ENCODE peak calls at places on chromosomes 3 and 15, in eight cellular contexts. O, S, X, P, F, H, U and B are unnamed samples.

GRCh38 chr15:68658151-68658550 is 79.4 kb downstream of the CORO2B start:
- DNase-seq in H (no peak), S (no peak), X (peak), O (no peak), U (peak), F (no peak), P (no peak), B (no peak)

GRCh38 chr3:21752749-21753347 is 1.8 kb upstream of the ZNF385D start:
- DNase-seq in H (no peak), U (no peak), X (no peak), S (no peak), F (peak), P (no peak), O (peak), B (no peak)

GRCh38 chr3:178778579-178778978 is 242.3 kb downstream of the KCNMB2 start:
- DNase-seq in P (no peak), S (no peak), X (no peak), F (no peak), O (no peak), U (no peak), H (no peak), B (no peak)

GRCh38 chr15:90143176-90143655 is 40.9 kb upstream of the IDH2 start:
- DNase-seq in F (peak), S (peak), H (peak), U (peak), P (peak), X (peak), O (peak), B (peak)

GRCh38 chr3:69855436-69856162 is 116.3 kb downstream of the MITF start:
- DNase-seq in P (no peak), X (no peak), H (no peak), F (peak), S (no peak), U (no peak), O (no peak), B (no peak)

GRCh38 chr3:23071758-23072157 is 131.4 kb upstream of the UBE2E2 start:
- DNase-seq in U (no peak), H (no peak), O (no peak), P (no peak), X (no peak), F (no peak), S (no peak), B (no peak)

GRCh38 chr3:142961539-142961938 is 1.9 kb downstream of the PAQR9 start:
- DNase-seq in P (no peak), F (no peak), H (no peak), S (no peak), X (no peak), U (no peak), O (no peak), B (no peak)

GRCh38 chr15:74395319-74396145 is 28.1 kb upstream of the CYP11A1 start:
- DNase-seq in U (no peak), H (no peak), P (no peak), F (no peak), O (no peak), X (no peak), S (no peak), B (no peak)